ENCODE peak calls at places on chromosomes 2 and 18, in eight cellular contexts. K is progenitor cell of endocrine pancreas; E is fibroblast of the aortic adventitia; U is anterior cingulate cortex; B is Ammon's horn; C is fibroblast of mammary gland; D is activated CD4-positive, alpha-beta memory T cell treated with anti-CD3 and anti-CD28 coated beads, Interleukin-2, amount 10 ng/mL, durations not matched to agents 7 days and 5 days; N is testis. V is an unnamed sample.
A peak's percentile ranks its signal among the peaks of the same experiment; 100 is the strongest.

GRCh38 chr2:188940171-188940570 is 34.0 kb upstream of the COL3A1 start:
- DNase-seq in B (no peak), D (no peak), E (peak; percentile 70), K (no peak), N (no peak), U (no peak), C (peak; percentile 60), V (no peak)

GRCh38 chr18:57797209-57797651 is 5.9 kb downstream of the ATP8B1 start:
- DNase-seq in C (no peak), B (no peak), E (no peak), N (no peak), K (peak; percentile 51), U (no peak), D (no peak), V (no peak)

GRCh38 chr2:217935245-217935879 is 67.4 kb downstream of the TNS1 start:
- DNase-seq in N (no peak), B (no peak), K (no peak), D (no peak), U (no peak), E (peak; percentile 74), C (peak; percentile 87), V (no peak)

GRCh38 chr2:239819091-239819973 is 205.8 kb downstream of the NDUFA10 start:
- DNase-seq in D (peak; percentile 11), B (no peak), E (no peak), U (no peak), N (peak; percentile 14), C (no peak), K (peak; percentile 2), V (no peak)

GRCh38 chr2:128435576-128436497 is 117.2 kb upstream of the HS6ST1 start:
- DNase-seq in C (no peak), N (no peak), K (no peak), U (no peak), D (no peak), B (no peak), E (no peak), V (no peak)

GRCh38 chr18:70384181-70384790 is 95.4 kb downstream of the SOCS6 start:
- DNase-seq in K (no peak), N (no peak), D (no peak), B (no peak), C (peak; percentile 93), U (no peak), E (peak; percentile 63), V (no peak)

GRCh38 chr2:66555511-66556324 is 120.8 kb downstream of the MEIS1 start:
- DNase-seq in U (peak; percentile 18), D (no peak), N (peak; percentile 30), B (peak; percentile 38), K (no peak), C (peak; percentile 44), E (peak; percentile 45), V (no peak)

GRCh38 chr2:236600892-236601291 is 31.3 kb downstream of the ACKR3 start:
- DNase-seq in N (no peak), B (peak; percentile 9), U (no peak), K (no peak), D (no peak), C (no peak), E (no peak), V (no peak)

GRCh38 chr2:10892796-10893350 is 18.9 kb upstream of the KCNF1 start:
- DNase-seq in B (no peak), N (no peak), U (no peak), C (no peak), E (no peak), D (no peak), K (no peak), V (no peak)

GRCh38 chr2:45432406-45432805 is 178.7 kb downstream of the SRBD1 start:
- DNase-seq in K (no peak), C (no peak), B (no peak), U (no peak), E (peak; percentile 44), D (no peak), N (no peak), V (no peak)

GRCh38 chr18:12726774-12727550 is 24.1 kb downstream of the PSMG2 start:
- DNase-seq in K (peak; percentile 56), D (peak; percentile 47), B (peak; percentile 89), N (peak; percentile 85), U (peak; percentile 63), E (peak; percentile 85), C (peak; percentile 77), V (peak; percentile 26)

GRCh38 chr18:42029100-42029499 is 74.1 kb downstream of the PIK3C3 start:
- DNase-seq in D (no peak), K (no peak), U (no peak), E (no peak), C (no peak), B (no peak), N (no peak), V (no peak)

GRCh38 chr2:150075831-150076230 is 411.6 kb downstream of the RND3 start:
- DNase-seq in N (no peak), U (no peak), D (no peak), C (peak; percentile 89), B (no peak), K (no peak), E (peak; percentile 59), V (no peak)

GRCh38 chr2:172647439-172647838 is 88.2 kb upstream of the RAPGEF4 start:
- DNase-seq in B (no peak), K (no peak), U (no peak), D (no peak), N (no peak), C (peak; percentile 67), E (peak; percentile 15), V (no peak)

GRCh38 chr2:119431976-119432881 is 575 bp downstream of the TMEM37 start:
- DNase-seq in C (peak; percentile 6), N (no peak), K (no peak), U (no peak), D (no peak), B (peak; percentile 47), E (peak; percentile 28), V (no peak)

GRCh38 chr18:2914844-2915243 is 68.0 kb downstream of the EMILIN2 start:
- DNase-seq in B (no peak), U (no peak), K (no peak), N (peak; percentile 32), E (no peak), C (peak; percentile 62), D (no peak), V (no peak)

GRCh38 chr2:8805278-8806045 is 32.0 kb downstream of the KIDINS220 start:
- DNase-seq in C (no peak), U (no peak), D (no peak), K (no peak), B (no peak), E (peak; percentile 48), N (peak; percentile 30), V (no peak)

GRCh38 chr2:43224571-43225092 is 1.8 kb downstream of the ZFP36L2 start:
- DNase-seq in U (no peak), K (no peak), B (no peak), N (peak; percentile 43), E (peak; percentile 52), C (no peak), D (peak; percentile 52), V (peak; percentile 25)

GRCh38 chr18:22349317-22349898 is 68.3 kb downstream of the CTAGE1 start:
- DNase-seq in B (no peak), U (no peak), D (no peak), N (peak; percentile 40), K (no peak), C (no peak), E (peak; percentile 91), V (no peak)

GRCh38 chr2:193584001-193584400 is 1389.3 kb upstream of the TMEFF2 start:
- DNase-seq in D (no peak), B (no peak), C (peak; percentile 41), N (peak; percentile 51), U (no peak), K (no peak), E (peak; percentile 17), V (no peak)

GRCh38 chr2:203708846-203709815 is 2.7 kb downstream of the CD28 start:
- DNase-seq in B (no peak), E (peak; percentile 27), U (no peak), N (no peak), K (no peak), D (no peak), C (no peak), V (no peak)

GRCh38 chr2:217978536-217979150 is 24.2 kb downstream of the TNS1 start:
- DNase-seq in U (no peak), N (no peak), K (peak; percentile 42), B (no peak), C (no peak), D (no peak), E (no peak), V (no peak)

GRCh38 chr2:150162241-150162942 is 325.1 kb downstream of the RND3 start:
- DNase-seq in E (no peak), D (no peak), C (no peak), B (no peak), N (no peak), K (no peak), U (no peak), V (no peak)

GRCh38 chr2:230668184-230668938 is 44.3 kb upstream of the CAB39 start:
- DNase-seq in E (no peak), C (peak; percentile 29), D (peak; percentile 44), K (no peak), U (no peak), B (peak; percentile 66), N (no peak), V (no peak)

GRCh38 chr18:61209802-61210201 is 123.4 kb upstream of the CDH20 start:
- DNase-seq in B (no peak), E (peak; percentile 1), D (no peak), U (no peak), C (no peak), K (no peak), N (no peak), V (no peak)